ENCODE peak calls at places on chromosomes 11 and 22, in ten cellular contexts. G, T, I, N, E, H, X, Q, Z and P are unnamed samples.

GRCh38 chr11:117239295-117239694 is 6.8 kb downstream of the RNF214 start:
- DNase-seq in G (no peak), T (peak; percentile 63), I (no peak), N (no peak), E (no peak), H (no peak), X (no peak), Q (peak; percentile 39), Z (peak; percentile 97), P (no peak)

GRCh38 chr11:27150098-27150497 is 109.5 kb downstream of the BBOX1 start:
- DNase-seq in G (no peak), T (no peak), I (no peak), N (no peak), E (no peak), H (no peak), X (no peak), Q (no peak), Z (no peak), P (no peak)

GRCh38 chr11:69240332-69241074 is 53.5 kb upstream of the MYEOV start:
- DNase-seq in G (no peak), T (no peak), I (no peak), N (no peak), E (no peak), H (no peak), X (no peak), Q (peak; percentile 63), Z (peak; percentile 41), P (no peak)

GRCh38 chr11:65489706-65490310 is 9.0 kb upstream of the MALAT1 start:
- DNase-seq in G (no peak), T (no peak), I (peak; percentile 74), N (no peak), E (no peak), H (no peak), X (no peak), Q (no peak), Z (peak; percentile 70), P (peak; percentile 53)

GRCh38 chr11:119359365-119360229 is 13.1 kb upstream of the MFRP start:
- DNase-seq in G (no peak), T (no peak), I (peak; percentile 28), N (no peak), E (no peak), H (no peak), X (no peak), Q (peak; percentile 58), Z (no peak), P (no peak)

GRCh38 chr22:31857247-31857646 is 87.1 kb upstream of the YWHAH start:
- DNase-seq in G (no peak), T (no peak), I (no peak), N (peak; percentile 68), E (peak; percentile 42), H (no peak), X (no peak), Q (no peak), Z (no peak), P (no peak)

GRCh38 chr22:31635638-31636306 is 26.2 kb downstream of the PISD start:
- DNase-seq in G (no peak), T (no peak), I (no peak), N (no peak), E (no peak), H (no peak), X (no peak), Q (no peak), Z (no peak), P (peak; percentile 74)

GRCh38 chr11:109983358-109983757 is 109.8 kb upstream of the ZC3H12C start:
- DNase-seq in G (no peak), T (no peak), I (no peak), N (no peak), E (no peak), H (no peak), X (no peak), Q (no peak), Z (no peak), P (no peak)

GRCh38 chr11:65219930-65220213 is 38.1 kb downstream of the CAPN1 start:
- DNase-seq in G (no peak), T (peak; percentile 32), I (no peak), N (no peak), E (no peak), H (no peak), X (no peak), Q (no peak), Z (peak; percentile 83), P (no peak)

GRCh38 chr11:69904331-69905201 is 85.3 kb upstream of the FGF3 start:
- DNase-seq in G (no peak), T (no peak), I (peak; percentile 8), N (no peak), E (no peak), H (no peak), X (no peak), Q (no peak), Z (no peak), P (no peak)

GRCh38 chr11:78727816-78728215 is 153.2 kb upstream of the NARS2 start:
- DNase-seq in G (no peak), T (no peak), I (no peak), N (no peak), E (no peak), H (no peak), X (no peak), Q (no peak), Z (no peak), P (no peak)

GRCh38 chr11:126378763-126379162 is 23.3 kb downstream of the ST3GAL4 start:
- DNase-seq in G (no peak), T (no peak), I (no peak), N (no peak), E (no peak), H (no peak), X (no peak), Q (no peak), Z (no peak), P (no peak)

GRCh38 chr11:45333023-45333422 is 46.9 kb upstream of the SYT13 start:
- DNase-seq in G (no peak), T (no peak), I (no peak), N (no peak), E (no peak), H (no peak), X (no peak), Q (no peak), Z (no peak), P (no peak)

GRCh38 chr11:123544631-123545375 is 109.6 kb downstream of the SCN3B start:
- DNase-seq in G (no peak), T (no peak), I (peak; percentile 52), N (peak; percentile 5), E (peak; percentile 32), H (no peak), X (no peak), Q (no peak), Z (no peak), P (no peak)

GRCh38 chr11:57511741-57512430 is 3.6 kb downstream of the SLC43A1 start:
- DNase-seq in G (no peak), T (no peak), I (no peak), N (no peak), E (no peak), H (no peak), X (no peak), Q (peak; percentile 87), Z (no peak), P (no peak)

GRCh38 chr22:37663521-37664140 is 5.1 kb downstream of the PDXP start:
- DNase-seq in G (no peak), T (no peak), I (no peak), N (no peak), E (no peak), H (no peak), X (no peak), Q (no peak), Z (no peak), P (no peak)

GRCh38 chr22:27627444-27627833 is 174.1 kb downstream of the MN1 start:
- DNase-seq in G (no peak), T (no peak), I (no peak), N (no peak), E (no peak), H (no peak), X (no peak), Q (peak; percentile 51), Z (peak; percentile 20), P (no peak)

GRCh38 chr22:43277987-43278601 is 65.1 kb downstream of the SCUBE1 start:
- DNase-seq in G (no peak), T (no peak), I (no peak), N (no peak), E (no peak), H (no peak), X (no peak), Q (no peak), Z (no peak), P (no peak)

GRCh38 chr11:18720811-18721575 is 5.0 kb downstream of the IGSF22 start:
- DNase-seq in G (peak; percentile 71), T (no peak), I (peak; percentile 86), N (peak; percentile 72), E (peak; percentile 70), H (peak; percentile 87), X (peak; percentile 84), Q (peak; percentile 88), Z (peak; percentile 85), P (peak; percentile 87)

GRCh38 chr22:49380095-49380827 is 447.4 kb downstream of the BRD1 start:
- DNase-seq in G (no peak), T (no peak), I (no peak), N (no peak), E (no peak), H (no peak), X (no peak), Q (peak; percentile 95), Z (no peak), P (peak; percentile 28)

GRCh38 chr11:119205574-119206511 is at the start of gene CBL:
- DNase-seq in G (peak; percentile 95), T (peak; percentile 71), I (peak; percentile 95), N (peak; percentile 93), E (peak; percentile 92), H (peak; percentile 91), X (peak; percentile 98), Q (peak; percentile 93), Z (peak; percentile 90), P (peak; percentile 97)

GRCh38 chr11:35555238-35555887 is 29.9 kb upstream of the PAMR1 start:
- DNase-seq in G (no peak), T (no peak), I (no peak), N (no peak), E (no peak), H (no peak), X (no peak), Q (no peak), Z (peak; percentile 82), P (no peak)

GRCh38 chr22:30321461-30321860 is 5.3 kb downstream of the TBC1D10A start:
- DNase-seq in G (no peak), T (no peak), I (peak; percentile 45), N (no peak), E (no peak), H (no peak), X (no peak), Q (no peak), Z (no peak), P (no peak)